ENCODE peak calls at places on chromosomes 5 and 9, in ten cellular contexts. B is stimulated activated CD4-positive, alpha-beta T cell treated with anti-CD3 and anti-CD28 coated beads, Interleukin-12 subunit alpha, Interleukin-12 subunit beta, amount 100 ng/mL, for 24 hours; M is nephron progenitor cell; C is ELR; E is SK-MEL-5; H is NCI-H1105; N is H54; R is RPMI8226; P is globus pallidus; X is anterior cingulate cortex. A is an unnamed sample.

GRCh38 chr5:10719965-10720364 is 41.1 kb downstream of the DAP start:
- DNase-seq in B (no peak), M (no peak), C (peak), E (no peak), H (no peak), N (peak), R (no peak), P (no peak), X (no peak), A (no peak)

GRCh38 chr9:69347607-69348006 is 22.6 kb downstream of the ENTREP1 start:
- DNase-seq in B (no peak), M (no peak), C (no peak), E (no peak), H (no peak), N (no peak), R (no peak), P (no peak), X (no peak), A (no peak)

GRCh38 chr5:58770131-58770530 is 187.3 kb downstream of the RAB3C start:
- DNase-seq in B (no peak), M (no peak), C (no peak), E (no peak), H (no peak), N (no peak), R (no peak), P (no peak), X (no peak), A (no peak)

GRCh38 chr5:126487596-126487995 is 64.4 kb downstream of the GRAMD2B start:
- DNase-seq in B (no peak), M (no peak), C (no peak), E (no peak), H (no peak), N (no peak), R (no peak), P (no peak), X (no peak), A (no peak)

GRCh38 chr5:111507276-111507675 is 5.1 kb downstream of the STARD4 start:
- DNase-seq in B (no peak), M (no peak), C (no peak), E (no peak), H (no peak), N (no peak), R (no peak), P (no peak), X (no peak), A (no peak)

GRCh38 chr5:34721359-34721758 is 65.2 kb downstream of the RAI14 start:
- DNase-seq in B (no peak), M (no peak), C (no peak), E (no peak), H (no peak), N (no peak), R (no peak), P (no peak), X (no peak), A (no peak)

GRCh38 chr9:81759680-81760215 is 70.4 kb upstream of the TLE1 start:
- DNase-seq in B (no peak), M (no peak), C (peak), E (no peak), H (no peak), N (peak), R (no peak), P (no peak), X (no peak), A (peak)

GRCh38 chr5:9140711-9141110 is 405.2 kb downstream of the SEMA5A start:
- DNase-seq in B (no peak), M (no peak), C (no peak), E (no peak), H (no peak), N (no peak), R (no peak), P (no peak), X (no peak), A (no peak)

GRCh38 chr5:99061711-99062110 is 132.9 kb upstream of the CHD1 start:
- DNase-seq in B (no peak), M (no peak), C (peak), E (no peak), H (no peak), N (no peak), R (peak), P (no peak), X (no peak), A (peak)